ENCODE peak calls at places on chromosomes 5 and 9, in six cellular contexts. One of them, this sample, is unnamed.

GRCh38 chr9:126773004-126773607 is 31.7 kb upstream of the ZBTB43 start:
- DNase-seq in H9: peak; percentile 76
- DNase-seq in trophoblast cell: peak; percentile 58
- DNase-seq in neuronal stem cell: no peak
- DNase-seq in IMR-90: peak; percentile 16
- DNase-seq in H1: peak; percentile 17
- DNase-seq in this sample: peak; percentile 20

GRCh38 chr9:118665226-118665919 is 703.9 kb downstream of the BRINP1 start:
- DNase-seq in trophoblast cell: no peak
- DNase-seq in neuronal stem cell: no peak
- DNase-seq in H9: no peak
- DNase-seq in IMR-90: no peak
- DNase-seq in H1: no peak
- DNase-seq in this sample: no peak

GRCh38 chr5:36755340-36755739 is 121.2 kb upstream of the NIPBL start:
- DNase-seq in H1: no peak
- DNase-seq in IMR-90: no peak
- DNase-seq in trophoblast cell: no peak
- DNase-seq in H9: no peak
- DNase-seq in neuronal stem cell: no peak
- DNase-seq in this sample: no peak

GRCh38 chr5:167565555-167565954 is 725.9 kb upstream of the WWC1 start:
- DNase-seq in neuronal stem cell: no peak
- DNase-seq in trophoblast cell: no peak
- DNase-seq in IMR-90: peak; percentile 20
- DNase-seq in H9: no peak
- DNase-seq in H1: no peak
- DNase-seq in this sample: peak; percentile 36

GRCh38 chr9:35910613-35911488 is 1.6 kb downstream of the SPAAR start:
- DNase-seq in trophoblast cell: peak; percentile 70
- DNase-seq in H9: no peak
- DNase-seq in IMR-90: peak; percentile 52
- DNase-seq in neuronal stem cell: no peak
- DNase-seq in H1: no peak
- DNase-seq in this sample: peak; percentile 68

GRCh38 chr5:32536246-32536645 is 49.1 kb upstream of the SUB1 start:
- DNase-seq in neuronal stem cell: no peak
- DNase-seq in H1: no peak
- DNase-seq in trophoblast cell: no peak
- DNase-seq in H9: no peak
- DNase-seq in IMR-90: no peak
- DNase-seq in this sample: no peak

GRCh38 chr5:102778478-102778877 is 23.4 kb downstream of the PAM start:
- DNase-seq in neuronal stem cell: no peak
- DNase-seq in H1: no peak
- DNase-seq in trophoblast cell: no peak
- DNase-seq in IMR-90: peak; percentile 74
- DNase-seq in H9: no peak
- DNase-seq in this sample: no peak

GRCh38 chr9:77847626-77848025 is 184.0 kb downstream of the GNAQ start:
- DNase-seq in neuronal stem cell: no peak
- DNase-seq in IMR-90: no peak
- DNase-seq in H1: no peak
- DNase-seq in trophoblast cell: no peak
- DNase-seq in H9: no peak
- DNase-seq in this sample: no peak

GRCh38 chr5:173293817-173294672 is 34.2 kb downstream of the STC2 start:
- DNase-seq in neuronal stem cell: peak; percentile 90
- DNase-seq in trophoblast cell: peak; percentile 95
- DNase-seq in H9: peak; percentile 84
- DNase-seq in H1: no peak
- DNase-seq in IMR-90: peak; percentile 80
- DNase-seq in this sample: peak; percentile 84

GRCh38 chr5:149552038-149552494 is 827 bp upstream of the CSNK1A1 start:
- DNase-seq in H1: no peak
- DNase-seq in H9: no peak
- DNase-seq in IMR-90: no peak
- DNase-seq in neuronal stem cell: no peak
- DNase-seq in trophoblast cell: no peak
- DNase-seq in this sample: no peak

GRCh38 chr9:35658144-35658893 is at the start of gene CCDC107:
- DNase-seq in H1: no peak
- DNase-seq in IMR-90: peak; percentile 81
- DNase-seq in H9: peak; percentile 79
- DNase-seq in neuronal stem cell: peak; percentile 91
- DNase-seq in trophoblast cell: peak; percentile 93
- DNase-seq in this sample: peak; percentile 86

GRCh38 chr9:128635266-128636023 is 21.2 kb downstream of the DYNC2I2 start:
- DNase-seq in H1: peak; percentile 81
- DNase-seq in IMR-90: peak; percentile 94
- DNase-seq in neuronal stem cell: peak; percentile 39
- DNase-seq in H9: peak; percentile 96
- DNase-seq in trophoblast cell: peak; percentile 99
- DNase-seq in this sample: peak; percentile 94

GRCh38 chr9:71213633-71214032 is 92.2 kb upstream of the TRPM3 start:
- DNase-seq in neuronal stem cell: no peak
- DNase-seq in trophoblast cell: no peak
- DNase-seq in H9: no peak
- DNase-seq in H1: no peak
- DNase-seq in IMR-90: no peak
- DNase-seq in this sample: no peak

GRCh38 chr5:178332096-178332780 is 99.6 kb upstream of the PHYKPL start:
- DNase-seq in neuronal stem cell: no peak
- DNase-seq in trophoblast cell: no peak
- DNase-seq in H1: no peak
- DNase-seq in H9: no peak
- DNase-seq in IMR-90: no peak
- DNase-seq in this sample: no peak

GRCh38 chr5:59817536-59817935 is 76.0 kb downstream of the PDE4D start:
- DNase-seq in H1: no peak
- DNase-seq in IMR-90: no peak
- DNase-seq in H9: no peak
- DNase-seq in trophoblast cell: no peak
- DNase-seq in neuronal stem cell: no peak
- DNase-seq in this sample: no peak

GRCh38 chr5:40396312-40396711 is 283.4 kb upstream of the PTGER4 start:
- DNase-seq in IMR-90: no peak
- DNase-seq in H1: no peak
- DNase-seq in trophoblast cell: no peak
- DNase-seq in neuronal stem cell: no peak
- DNase-seq in H9: no peak
- DNase-seq in this sample: no peak

GRCh38 chr5:118551031-118551430 is 437.3 kb downstream of the DTWD2 start:
- DNase-seq in neuronal stem cell: no peak
- DNase-seq in H1: no peak
- DNase-seq in H9: no peak
- DNase-seq in trophoblast cell: no peak
- DNase-seq in IMR-90: no peak
- DNase-seq in this sample: no peak

GRCh38 chr5:4947106-4947505 is 193.0 kb upstream of the ADAMTS16 start:
- DNase-seq in trophoblast cell: no peak
- DNase-seq in neuronal stem cell: no peak
- DNase-seq in H1: no peak
- DNase-seq in IMR-90: no peak
- DNase-seq in H9: no peak
- DNase-seq in this sample: no peak

GRCh38 chr5:136886623-136887022 is 521.3 kb upstream of the TRPC7 start:
- DNase-seq in neuronal stem cell: no peak
- DNase-seq in H9: no peak
- DNase-seq in trophoblast cell: no peak
- DNase-seq in IMR-90: no peak
- DNase-seq in H1: no peak
- DNase-seq in this sample: no peak

GRCh38 chr5:139140631-139141071 is 57.5 kb downstream of the SIL1 start:
- DNase-seq in trophoblast cell: no peak
- DNase-seq in IMR-90: peak; percentile 30
- DNase-seq in H1: no peak
- DNase-seq in H9: no peak
- DNase-seq in neuronal stem cell: no peak
- DNase-seq in this sample: no peak

GRCh38 chr5:40073927-40074326 is 605.8 kb upstream of the PTGER4 start:
- DNase-seq in neuronal stem cell: no peak
- DNase-seq in H9: no peak
- DNase-seq in H1: no peak
- DNase-seq in IMR-90: no peak
- DNase-seq in trophoblast cell: no peak
- DNase-seq in this sample: no peak

GRCh38 chr9:12426198-12426864 is 266.9 kb upstream of the TYRP1 start:
- DNase-seq in neuronal stem cell: peak; percentile 14
- DNase-seq in H9: peak; percentile 31
- DNase-seq in H1: no peak
- DNase-seq in IMR-90: no peak
- DNase-seq in trophoblast cell: peak; percentile 15
- DNase-seq in this sample: peak; percentile 48

DNA sequence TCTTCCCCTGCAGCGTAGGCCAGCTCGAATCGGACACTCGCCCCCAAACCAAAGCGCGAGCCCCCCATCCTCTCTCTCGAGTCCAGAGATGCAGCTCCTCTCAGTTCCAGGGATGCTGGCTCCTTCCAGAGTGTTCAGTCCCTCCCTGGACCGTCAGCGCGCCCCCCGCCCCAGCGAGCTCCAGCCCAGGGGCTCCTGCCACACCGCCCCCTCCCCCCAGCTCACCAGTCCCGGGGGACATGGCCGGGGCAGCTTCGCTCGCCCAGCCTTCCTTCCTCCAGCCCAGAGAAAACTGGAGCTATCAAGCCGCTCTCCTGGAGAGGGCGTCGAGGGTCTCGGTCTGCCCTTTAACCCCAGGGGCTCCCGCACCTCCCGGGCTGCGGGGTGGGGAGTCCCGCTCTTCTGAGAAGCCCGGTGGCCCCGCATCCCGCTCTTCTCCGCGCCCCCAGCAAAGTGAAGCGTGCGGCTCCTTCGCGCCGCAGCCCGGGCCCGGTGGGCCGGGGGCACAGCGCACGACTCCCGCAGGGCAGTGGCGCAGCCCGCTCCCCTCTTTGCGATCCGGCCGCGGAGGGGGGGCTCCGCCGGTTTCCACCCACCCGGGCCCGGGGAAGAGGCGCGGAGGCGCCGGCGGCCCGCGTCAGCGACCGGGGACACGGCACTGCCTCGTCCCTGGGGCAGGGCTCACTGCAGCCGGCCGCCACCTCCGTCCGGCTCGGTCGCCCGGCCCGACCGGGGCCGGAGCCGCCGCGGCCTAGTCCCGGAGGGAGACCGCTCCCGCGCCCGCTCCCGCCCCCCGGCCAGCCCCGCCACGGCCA is 585 bp downstream of the MIER3 start:
- DNase-seq in H1: no peak
- DNase-seq in trophoblast cell: peak; percentile 23
- DNase-seq in neuronal stem cell: peak; percentile 63
- DNase-seq in H9: peak; percentile 45
- DNase-seq in IMR-90: no peak
- DNase-seq in this sample: peak; percentile 43
- H3K18ac ChIP-seq in H1: no peak overlapping the region
- H3K18ac ChIP-seq in trophoblast cell: peak overlapping the region; percentile 89
- H3K18ac ChIP-seq in neuronal stem cell: peak overlapping the region; percentile 92
- H3K18ac ChIP-seq in H9: peak overlapping the region; percentile 50
- H3K18ac ChIP-seq in IMR-90: no peak overlapping the region
- H3K18ac ChIP-seq in this sample: peak overlapping the region; percentile 90

DNA sequence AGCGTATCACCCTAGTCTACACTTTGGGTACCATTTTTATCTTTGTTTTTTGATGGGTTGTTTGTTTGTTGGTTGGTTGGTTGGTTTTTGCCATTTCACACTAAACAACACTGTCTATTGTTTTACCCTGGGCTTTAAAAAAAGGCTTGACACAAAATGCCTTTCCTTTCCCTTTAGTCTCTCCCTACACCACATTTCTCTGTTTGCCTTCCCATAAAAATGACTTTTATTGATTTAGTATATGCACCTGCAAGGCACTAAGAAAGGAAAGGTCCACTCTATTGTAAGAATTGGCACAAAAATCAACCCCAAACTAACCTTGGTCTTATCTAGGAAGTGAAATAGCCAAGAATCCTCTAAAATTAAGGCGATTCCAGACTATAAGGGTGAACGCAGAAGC is 119.0 kb downstream of the TENT4A start:
- DNase-seq in H1: no peak
- DNase-seq in trophoblast cell: no peak
- DNase-seq in H9: no peak
- DNase-seq in neuronal stem cell: no peak
- DNase-seq in IMR-90: no peak
- DNase-seq in this sample: no peak
- H4K91ac ChIP-seq in H1: no peak overlapping the region
- H4K91ac ChIP-seq in trophoblast cell: no peak overlapping the region
- H4K91ac ChIP-seq in H9: no peak overlapping the region
- H4K91ac ChIP-seq in neuronal stem cell: no peak overlapping the region
- H4K91ac ChIP-seq in IMR-90: no peak overlapping the region
- H4K91ac ChIP-seq in this sample: no peak overlapping the region

DNA sequence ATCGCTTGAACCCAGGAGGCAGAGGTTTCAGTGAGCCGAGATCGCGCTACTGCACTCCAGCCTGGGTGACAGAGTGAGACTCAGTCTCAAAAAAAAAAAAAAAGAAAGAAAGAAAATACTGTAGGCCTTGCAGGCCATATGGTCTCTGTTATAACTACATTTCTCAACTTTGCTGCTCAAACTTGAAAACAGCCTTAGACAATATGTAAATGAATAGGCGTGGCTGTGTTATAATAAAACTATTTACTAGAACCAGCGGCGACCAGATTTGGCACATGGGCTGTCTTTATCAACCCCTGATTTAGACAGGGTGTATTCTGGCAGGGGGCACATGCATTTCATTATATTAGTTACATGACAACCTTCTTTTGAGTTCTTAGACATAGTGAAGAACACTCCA is 130.0 kb downstream of the C9orf152 start:
- DNase-seq in neuronal stem cell: no peak
- DNase-seq in trophoblast cell: no peak
- DNase-seq in IMR-90: no peak
- DNase-seq in H1: no peak
- DNase-seq in H9: no peak
- DNase-seq in this sample: no peak
- H3K4me1 ChIP-seq in neuronal stem cell: peaks cover 4% of the 10 kb centered on the region
- H3K4me1 ChIP-seq in trophoblast cell: peaks cover 3% of the 10 kb centered on the region
- H3K4me1 ChIP-seq in IMR-90: peaks cover 16% of the 10 kb centered on the region
- H3K4me1 ChIP-seq in H1: no peaks in the 10 kb centered on the region
- H3K4me1 ChIP-seq in H9: no peaks in the 10 kb centered on the region
- H3K4me1 ChIP-seq in this sample: peaks cover 5% of the 10 kb centered on the region

DNA sequence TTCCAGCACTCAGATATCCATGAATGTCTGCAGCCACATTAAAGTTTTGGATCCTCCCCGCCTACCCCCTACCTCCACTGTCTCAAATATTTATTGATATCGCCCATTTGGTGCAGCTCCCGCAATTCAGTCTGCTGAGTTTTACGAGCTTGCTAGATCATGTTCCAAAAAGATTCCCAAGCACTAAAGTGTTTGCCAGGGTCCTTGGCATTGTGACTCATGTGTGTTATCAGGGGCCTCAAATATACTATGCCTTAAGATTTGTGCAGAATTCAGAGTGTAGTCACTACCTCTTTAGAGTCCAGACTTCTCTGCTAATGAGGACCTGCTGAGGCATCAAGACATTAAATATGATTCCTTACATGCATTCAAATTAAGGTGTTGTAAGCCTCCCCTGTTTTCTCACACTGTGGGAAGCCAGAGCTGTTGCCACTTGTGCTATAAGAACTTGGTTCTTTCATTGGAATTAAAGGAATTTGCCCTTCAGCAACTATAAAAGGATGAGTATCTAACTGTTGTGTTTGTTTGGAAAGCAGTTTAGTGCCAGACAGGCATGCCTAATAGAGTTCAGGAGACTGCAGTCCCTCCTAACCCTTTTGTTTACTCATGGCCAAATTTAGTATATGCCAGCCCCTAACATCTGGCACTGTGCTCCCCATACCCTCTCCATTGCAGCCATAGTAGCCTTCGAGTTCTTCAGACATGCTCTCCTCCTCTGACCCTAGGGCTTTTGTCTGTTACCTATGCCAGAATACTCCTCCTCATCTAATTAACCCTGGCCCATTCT is 316.4 kb downstream of the NR3C1 start:
- DNase-seq in neuronal stem cell: no peak
- DNase-seq in trophoblast cell: peak; percentile 38
- DNase-seq in H9: no peak
- DNase-seq in H1: no peak
- DNase-seq in IMR-90: peak; percentile 44
- DNase-seq in this sample: peak; percentile 57
- H3K18ac ChIP-seq in neuronal stem cell: no peak overlapping the region
- H3K18ac ChIP-seq in trophoblast cell: no peak overlapping the region
- H3K18ac ChIP-seq in H9: no peak overlapping the region
- H3K18ac ChIP-seq in H1: no peak overlapping the region
- H3K18ac ChIP-seq in IMR-90: peak overlapping the region; percentile 36
- H3K18ac ChIP-seq in this sample: no peak overlapping the region